ENCODE peak calls at places on chromosome 20, in six cellular contexts. S is endothelial cell of umbilical vein, M is H1, I is HepG2, A is A549, V is K562. N is an unnamed sample.

GRCh38 chr20:1876975-1877603 is 18.1 kb upstream of the SIRPA start:
- DNase-seq in V (peak), M (no peak), S (peak), A (peak), I (no peak), N (no peak)

GRCh38 chr20:38353298-38353697 is 7.0 kb downstream of the LBP start:
- DNase-seq in A (no peak), I (no peak), M (no peak), S (peak), V (no peak), N (no peak)

GRCh38 chr20:58213112-58213511 is 15.3 kb downstream of the ANKRD60 start:
- DNase-seq in A (peak), V (no peak), I (no peak), S (no peak), M (no peak), N (no peak)

GRCh38 chr20:59785118-59785959 is 148.1 kb downstream of the SYCP2 start:
- DNase-seq in A (no peak), S (no peak), I (no peak), V (no peak), M (no peak), N (no peak)

GRCh38 chr20:13297105-13297899 is 76.2 kb downstream of the ISM1 start:
- DNase-seq in M (no peak), I (peak), A (no peak), V (no peak), S (no peak), N (no peak)

GRCh38 chr20:1299522-1299921 is 29.4 kb downstream of the SDCBP2 start:
- DNase-seq in S (no peak), I (no peak), V (peak), A (peak), M (no peak), N (peak)

GRCh38 chr20:20212675-20213096 is 155.2 kb upstream of the INSM1 start:
- DNase-seq in A (no peak), M (no peak), I (no peak), S (no peak), V (no peak), N (no peak)

GRCh38 chr20:58549681-58550542 is 34.7 kb upstream of the APCDD1L start:
- DNase-seq in M (peak), V (no peak), S (no peak), I (no peak), A (no peak), N (no peak)

GRCh38 chr20:33325350-33325749 is 42.3 kb downstream of the BPIFB1 start:
- DNase-seq in V (no peak), A (no peak), I (no peak), S (no peak), M (no peak), N (no peak)

GRCh38 chr20:41163821-41164220 is 26.5 kb downstream of the PLCG1 start:
- DNase-seq in V (no peak), S (no peak), M (no peak), I (no peak), A (no peak), N (no peak)

GRCh38 chr20:38547288-38547825 is 33.6 kb upstream of the ADIG start:
- DNase-seq in V (no peak), S (no peak), A (no peak), M (no peak), I (no peak), N (no peak)

GRCh38 chr20:34084227-34084923 is 27.7 kb downstream of the EIF2S2 start:
- DNase-seq in A (no peak), M (no peak), S (no peak), V (no peak), I (no peak), N (no peak)

GRCh38 chr20:49340161-49340966 is 62.5 kb upstream of the ZNFX1 start:
- DNase-seq in A (no peak), S (no peak), I (no peak), V (no peak), M (no peak), N (no peak)

GRCh38 chr20:32672982-32673727 is 586 bp downstream of the C20orf203 start:
- DNase-seq in M (no peak), S (no peak), I (no peak), A (no peak), V (no peak), N (peak)

GRCh38 chr20:770691-771090 is 2.4 kb upstream of the SLC52A3 start:
- DNase-seq in V (no peak), M (no peak), A (no peak), S (no peak), I (no peak), N (no peak)

DNA sequence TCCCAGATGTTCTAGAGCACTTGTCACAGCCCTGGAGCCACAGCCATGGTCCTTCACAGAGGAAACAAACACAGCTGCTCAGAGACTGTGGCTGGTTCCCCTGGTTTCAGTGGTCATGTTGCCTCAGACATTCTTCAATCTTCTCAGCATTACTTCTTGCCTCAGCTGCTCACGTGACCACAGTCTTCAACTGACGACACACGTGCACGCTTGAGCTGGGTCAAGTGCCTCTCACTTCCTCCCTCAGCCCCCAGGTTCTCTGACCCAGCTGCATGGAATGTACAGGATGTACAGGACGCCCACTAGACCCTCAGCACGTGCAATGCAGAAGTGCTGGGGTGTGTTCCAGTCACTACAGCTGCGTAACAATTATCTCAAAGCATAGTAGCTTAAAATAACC is 159.8 kb upstream of the GGTLC1 start:
- DNase-seq in A (no peak), V (no peak), M (peak), S (no peak), I (no peak), N (no peak)
- TF ChIP-seq JUN in A (no peak), V (no peak), M (no peak), S (no peak), I (no peak), N (no peak)

GRCh38 chr20:17505664-17506517 is 25.3 kb downstream of the BFSP1 start:
- DNase-seq in S (no peak), A (no peak), I (peak), V (peak), M (no peak), N (no peak)
- TF ChIP-seq JUN in S (no peak), A (no peak), I (no peak), V (peak), M (no peak), N (no peak)

DNA sequence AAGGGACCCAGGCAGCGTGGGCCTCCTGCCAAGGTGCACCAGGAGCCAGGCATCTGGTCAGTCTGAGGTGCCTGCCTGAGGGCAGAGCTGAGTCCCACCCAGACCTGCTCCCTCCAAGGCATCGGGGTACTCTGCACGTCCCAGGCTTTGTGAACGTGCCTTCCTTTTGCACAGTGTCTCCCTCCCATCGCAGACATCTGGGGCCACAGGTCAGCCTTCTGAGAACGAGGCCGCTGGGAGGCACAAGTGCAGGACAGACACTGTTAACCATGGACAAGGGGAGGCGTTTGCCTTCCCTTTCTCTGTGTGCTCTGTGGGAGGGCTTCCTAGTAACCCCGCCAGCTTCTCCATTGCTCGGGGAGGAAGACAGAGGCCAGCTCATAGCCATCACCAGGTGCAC is 47.6 kb downstream of the TFAP2C start:
- DNase-seq in V (no peak), I (no peak), A (no peak), M (no peak), S (no peak), N (no peak)
- TF ChIP-seq JUN in V (no peak), I (no peak), A (no peak), M (no peak), S (no peak), N (no peak)

GRCh38 chr20:62374431-62375152 is 7.5 kb upstream of the LAMA5 start:
- DNase-seq in S (no peak), A (no peak), V (no peak), M (no peak), I (no peak), N (no peak)
- TF ChIP-seq JUN in S (no peak), A (no peak), V (no peak), M (no peak), I (no peak), N (no peak)

GRCh38 chr20:62101078-62101477 is 21.2 kb upstream of the LSM14B start:
- DNase-seq in V (no peak), I (no peak), A (no peak), S (no peak), M (no peak), N (no peak)
- TF ChIP-seq JUN in V (no peak), I (no peak), A (no peak), S (no peak), M (no peak), N (no peak)

DNA sequence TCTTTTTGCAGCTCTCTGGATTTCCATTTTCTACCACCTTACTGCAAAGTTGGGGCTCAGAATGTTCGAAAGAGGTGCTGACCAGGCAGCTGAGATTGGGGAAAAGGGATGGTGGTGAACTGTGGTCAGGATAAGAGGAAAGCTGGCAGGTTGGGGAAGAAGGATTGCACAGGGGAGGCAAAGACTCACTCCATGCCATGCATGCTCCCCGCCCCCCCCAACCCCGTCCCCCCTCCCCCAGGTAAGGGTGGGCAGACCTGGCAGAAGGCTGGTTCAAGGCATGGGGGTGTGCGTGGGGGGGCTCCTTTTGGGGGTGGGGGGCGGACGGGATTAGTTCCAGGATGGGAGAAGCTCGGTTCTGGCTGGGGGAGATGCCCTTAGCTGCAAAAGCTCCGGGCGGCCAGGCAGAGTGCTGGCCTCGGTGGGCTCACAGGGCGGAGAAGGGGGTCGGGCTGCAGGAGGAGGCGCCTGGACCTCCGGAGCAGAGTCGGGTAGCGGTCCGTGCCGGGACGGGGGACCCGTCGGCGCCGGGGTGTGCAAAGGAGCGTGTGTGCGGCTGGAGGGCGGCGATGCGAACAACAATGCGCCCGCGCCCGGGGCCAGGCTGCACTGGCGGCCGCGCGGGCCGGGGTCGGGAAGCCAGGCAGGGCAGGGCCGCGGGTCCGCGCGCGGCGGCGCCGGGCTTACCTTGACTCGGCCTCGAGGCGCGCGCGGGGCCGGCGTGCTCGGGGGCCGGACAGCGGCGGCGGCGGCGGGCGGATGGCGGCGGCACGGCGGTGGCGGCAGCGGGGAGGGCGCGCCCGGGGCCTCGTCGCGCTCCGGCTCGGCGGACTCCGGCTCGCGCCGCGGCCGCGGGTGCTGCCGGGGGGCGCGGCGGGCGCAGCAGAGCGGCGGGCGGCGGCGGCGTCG is 844 bp downstream of the ADNP start:
- DNase-seq in M (no peak), I (no peak), V (peak), S (no peak), A (no peak), N (no peak)
- TF ChIP-seq JUN in M (no peak), I (no peak), V (no peak), S (no peak), A (no peak), N (no peak)

DNA sequence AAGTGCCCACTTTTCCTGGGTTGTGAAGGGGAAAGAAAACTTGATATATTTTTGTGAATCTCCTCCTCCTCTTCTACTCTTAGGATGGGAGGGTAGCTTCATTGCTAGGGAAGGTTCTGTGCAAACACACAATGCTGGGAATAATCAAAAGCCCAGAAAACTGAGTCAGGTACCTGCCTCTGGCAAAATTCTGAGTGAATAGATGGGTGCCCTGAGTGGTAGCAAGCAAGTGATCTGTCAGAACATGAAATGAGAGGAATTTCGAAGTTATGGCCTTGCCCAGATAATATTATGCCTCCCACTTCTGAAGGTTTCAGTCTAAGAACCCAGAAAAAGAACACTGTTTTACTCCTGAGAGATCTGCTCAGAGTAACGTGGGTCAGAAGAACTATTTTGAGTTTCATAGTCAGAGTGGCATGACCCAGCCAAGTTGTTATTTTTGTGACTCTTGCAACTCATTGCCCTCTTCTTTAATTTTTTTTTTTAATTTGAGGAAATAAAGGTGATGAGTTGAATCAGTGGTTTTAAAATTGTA is 158.3 kb downstream of the BMP2 start:
- DNase-seq in I (no peak), S (no peak), V (no peak), M (no peak), A (no peak), N (no peak)
- TF ChIP-seq JUN in I (no peak), S (no peak), V (no peak), M (no peak), A (no peak), N (no peak)

GRCh38 chr20:44198872-44199271 is 11.7 kb downstream of the OSER1 start:
- DNase-seq in V (no peak), S (no peak), A (no peak), M (no peak), I (no peak), N (no peak)

GRCh38 chr20:44199877-44200276 is 10.7 kb downstream of the OSER1 start:
- DNase-seq in A (no peak), S (no peak), V (no peak), I (no peak), M (peak), N (no peak)

GRCh38 chr20:44200983-44201382 is 9.6 kb downstream of the OSER1 start:
- DNase-seq in S (no peak), I (no peak), M (no peak), A (no peak), V (no peak), N (no peak)

GRCh38 chr20:44203161-44203560 is 7.4 kb downstream of the OSER1 start:
- DNase-seq in V (no peak), M (no peak), I (no peak), A (no peak), S (no peak), N (no peak)

DNA sequence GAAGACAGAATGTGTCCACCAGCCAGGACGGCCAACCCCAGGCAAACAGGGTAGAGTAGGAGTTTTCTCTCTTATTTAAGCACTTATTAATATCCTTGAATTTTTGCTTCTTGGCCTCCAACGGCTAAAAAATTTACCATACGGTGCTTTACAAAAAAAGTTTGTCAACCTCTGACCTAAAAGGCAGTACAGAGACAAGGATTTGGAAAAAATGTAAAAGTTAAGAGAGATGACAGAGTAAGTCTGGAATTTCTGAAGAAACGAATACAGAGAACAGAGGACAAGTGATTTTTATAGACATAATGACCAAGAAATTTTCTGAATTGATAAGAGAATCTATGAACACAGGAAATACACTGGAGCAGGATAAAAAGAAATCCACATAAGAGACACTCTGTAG is 10.2 kb downstream of the OSER1 start:
- DNase-seq in I (no peak), A (no peak), V (no peak), S (no peak), M (no peak), N (no peak)
- TF ChIP-seq JUN in I (no peak), A (no peak), V (no peak), S (no peak), M (no peak), N (no peak)